ENCODE peak calls at places on chromosomes 1 and 21, in seven cellular contexts. S, N, V, I, M, T and O are unnamed samples.

GRCh38 chr1:41046347-41046775 is 24.8 kb upstream of the SLFNL1 start:
- DNase-seq in V (no peak), T (no peak), M (no peak), N (no peak), I (no peak), S (no peak), O (no peak)

GRCh38 chr21:17476006-17476405 is 36.8 kb upstream of the CXADR start:
- DNase-seq in M (no peak), S (no peak), N (no peak), I (no peak), V (no peak), T (no peak), O (no peak)

GRCh38 chr1:1361982-1362423 is 3.6 kb upstream of the MXRA8 start:
- DNase-seq in I (no peak), N (no peak), M (peak; percentile 84), S (peak; percentile 61), T (peak; percentile 83), V (peak; percentile 85), O (peak; percentile 93)

GRCh38 chr1:61139324-61140055 is 57.1 kb downstream of the NFIA start:
- DNase-seq in M (no peak), I (no peak), S (no peak), N (no peak), T (peak; percentile 98), V (peak; percentile 20), O (peak; percentile 61)

GRCh38 chr21:17612023-17612564 is 607 bp downstream of the BTG3 start:
- DNase-seq in T (peak; percentile 63), N (peak; percentile 64), I (peak; percentile 14), M (peak; percentile 60), V (peak; percentile 59), S (peak; percentile 31), O (peak; percentile 88)

GRCh38 chr1:110765640-110766335 is 91.0 kb upstream of the KCNA3 start:
- DNase-seq in N (no peak), V (peak; percentile 62), I (no peak), S (no peak), T (peak; percentile 80), M (peak; percentile 48), O (peak; percentile 38)

GRCh38 chr21:45640001-45640887 is 3.3 kb upstream of the PCBP3 start:
- DNase-seq in V (no peak), T (no peak), I (no peak), S (no peak), N (no peak), M (peak; percentile 43), O (no peak)

GRCh38 chr1:44405804-44406743 is 1.0 kb downstream of the RNF220 start:
- DNase-seq in N (peak; percentile 77), M (peak; percentile 37), I (no peak), S (peak; percentile 54), T (no peak), V (no peak), O (peak; percentile 32)

GRCh38 chr1:18908911-18909771 is 6.8 kb upstream of the ALDH4A1 start:
- DNase-seq in M (no peak), I (no peak), T (no peak), N (no peak), V (no peak), S (no peak), O (no peak)

GRCh38 chr1:89104687-89105086 is 21.2 kb downstream of the GBP2 start:
- DNase-seq in V (no peak), I (no peak), T (peak; percentile 26), S (peak; percentile 62), N (no peak), M (peak; percentile 5), O (no peak)

GRCh38 chr1:40058453-40059291 is 18.1 kb downstream of the CAP1 start:
- DNase-seq in I (no peak), M (no peak), N (no peak), V (no peak), T (no peak), S (no peak), O (peak; percentile 83)

GRCh38 chr1:22282281-22282970 is 139.5 kb upstream of the WNT4 start:
- DNase-seq in M (no peak), V (no peak), T (no peak), N (peak; percentile 38), S (no peak), I (no peak), O (no peak)

GRCh38 chr1:227370463-227371254 is 52.4 kb upstream of the CDC42BPA start:
- DNase-seq in S (no peak), V (peak; percentile 18), N (no peak), T (no peak), M (peak; percentile 22), I (no peak), O (peak; percentile 17)

GRCh38 chr1:3799976-3800685 is 3.8 kb upstream of the LRRC47 start:
- DNase-seq in I (no peak), M (no peak), S (no peak), T (peak; percentile 29), V (no peak), N (no peak), O (peak; percentile 54)

GRCh38 chr21:29678616-29679015 is 261.2 kb downstream of the GRIK1 start:
- DNase-seq in S (no peak), M (no peak), I (no peak), T (no peak), V (no peak), N (no peak), O (no peak)

GRCh38 chr1:24643362-24644346 is 552 bp downstream of the SRRM1 start:
- DNase-seq in M (peak; percentile 60), N (no peak), T (peak; percentile 43), I (no peak), V (no peak), S (no peak), O (peak; percentile 24)

GRCh38 chr1:150543500-150544143 is 5.6 kb upstream of the ADAMTSL4 start:
- DNase-seq in M (no peak), S (no peak), T (no peak), N (no peak), V (no peak), I (no peak), O (peak; percentile 28)

GRCh38 chr1:173275496-173275895 is 68.4 kb upstream of the TNFSF4 start:
- DNase-seq in T (no peak), S (no peak), N (no peak), M (no peak), V (no peak), I (no peak), O (no peak)

DNA sequence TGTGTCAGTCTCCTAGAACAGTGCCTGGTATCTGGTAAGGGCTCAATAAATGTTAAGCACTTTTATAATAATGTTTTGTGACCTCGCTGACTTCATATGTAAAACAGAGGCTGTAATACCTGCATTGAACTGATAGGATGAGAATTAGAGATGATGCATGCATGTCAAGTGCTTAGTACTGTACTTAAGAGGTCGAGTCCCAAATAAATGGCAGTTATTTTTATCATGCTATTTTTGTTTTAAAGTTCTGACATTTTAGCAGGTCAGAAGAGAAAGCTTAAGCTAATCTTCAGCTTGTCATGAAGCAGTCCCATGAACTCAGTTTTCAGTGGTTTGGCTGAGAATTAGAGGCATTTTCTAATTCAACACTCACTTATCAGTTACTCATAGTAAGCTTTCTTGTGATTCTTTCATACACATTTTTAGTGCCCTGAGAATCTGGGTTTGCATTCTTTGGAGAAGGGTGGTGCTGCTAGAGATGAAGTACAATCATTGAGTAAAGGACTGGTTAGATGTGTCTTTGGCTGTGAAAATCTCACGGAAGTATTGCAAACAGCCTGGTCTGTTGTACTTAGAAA is 75.7 kb upstream of the RAVER2 start:
- DNase-seq in T (no peak), I (no peak), S (no peak), N (no peak), V (peak; percentile 10), M (no peak), O (no peak)
- H2AK5ac ChIP-seq in T (no peak overlapping the region), I (no peak overlapping the region), S (no peak overlapping the region), N (no peak overlapping the region), V (no peak overlapping the region), M (no peak overlapping the region), O (no peak overlapping the region)

GRCh38 chr1:74452035-74452434 is 60.4 kb downstream of the LRRC53 start:
- DNase-seq in N (no peak), S (no peak), M (no peak), I (no peak), T (no peak), V (no peak), O (no peak)

GRCh38 chr1:74455390-74455789 is 57.0 kb downstream of the LRRC53 start:
- DNase-seq in N (no peak), M (no peak), T (no peak), S (no peak), V (peak; percentile 27), I (no peak), O (no peak)

DNA sequence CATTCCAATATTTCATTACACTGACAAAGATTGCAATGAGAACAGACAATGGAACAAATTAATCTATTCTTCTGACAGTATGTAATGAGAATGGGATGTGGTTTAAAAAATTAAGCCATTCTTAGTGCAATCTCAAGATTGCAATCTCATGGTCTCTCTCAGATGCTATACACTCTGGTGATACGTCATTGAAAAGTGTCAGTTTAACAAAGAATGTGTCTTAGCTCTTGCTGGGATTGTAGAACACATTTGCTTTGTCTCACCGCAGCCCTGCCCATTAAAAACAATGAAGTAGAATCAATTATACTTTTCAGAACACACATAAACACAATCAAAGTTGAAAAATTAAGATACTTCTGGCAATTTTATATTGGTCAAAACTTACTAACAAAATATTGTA is 55.1 kb downstream of the LRRC53 start:
- DNase-seq in S (no peak), M (no peak), I (no peak), V (no peak), T (no peak), N (no peak), O (no peak)
- H3K18ac ChIP-seq in S (no peak overlapping the region), M (no peak overlapping the region), I (no peak overlapping the region), V (no peak overlapping the region), T (no peak overlapping the region), N (no peak overlapping the region), O (no peak overlapping the region)

DNA sequence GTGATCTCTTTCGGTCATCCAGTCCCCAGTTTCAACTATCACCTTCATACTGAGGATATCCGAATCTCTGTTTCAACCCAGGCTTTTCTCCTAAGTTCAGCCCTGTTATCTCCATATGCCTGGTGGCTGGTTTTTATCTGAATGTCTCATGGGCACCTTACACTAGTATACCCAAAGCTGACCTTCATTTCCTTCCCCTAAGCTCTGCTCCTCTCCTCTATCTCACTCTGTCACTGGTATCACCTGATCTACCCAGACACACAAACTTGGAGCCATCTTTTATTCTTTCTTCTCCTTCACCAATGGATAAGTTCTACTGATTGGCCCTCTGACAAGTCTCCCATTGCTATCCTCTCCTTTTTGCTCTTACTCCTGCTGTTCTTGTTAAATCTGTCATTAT is 53.0 kb downstream of the LRRC71 start:
- DNase-seq in M (no peak), N (no peak), T (no peak), S (no peak), I (no peak), V (no peak), O (no peak)
- H2AK5ac ChIP-seq in M (no peak overlapping the region), N (no peak overlapping the region), T (no peak overlapping the region), S (no peak overlapping the region), I (no peak overlapping the region), V (no peak overlapping the region), O (no peak overlapping the region)

GRCh38 chr1:68223714-68224113 is 8.6 kb downstream of the WLS start:
- DNase-seq in N (no peak), S (no peak), M (no peak), I (no peak), V (no peak), T (no peak), O (no peak)

GRCh38 chr1:68218485-68218884 is 13.8 kb downstream of the WLS start:
- DNase-seq in T (peak; percentile 69), M (peak; percentile 96), N (no peak), V (no peak), I (no peak), S (peak; percentile 47), O (no peak)

GRCh38 chr1:68220420-68220819 is 11.9 kb downstream of the WLS start:
- DNase-seq in M (no peak), V (no peak), S (no peak), T (peak; percentile 55), I (no peak), N (no peak), O (no peak)

GRCh38 chr1:68221001-68221970 is 11.0 kb downstream of the WLS start:
- DNase-seq in I (no peak), M (no peak), T (peak; percentile 38), N (no peak), V (no peak), S (no peak), O (no peak)

GRCh38 chr1:68221971-68222355 is 10.4 kb downstream of the WLS start:
- DNase-seq in N (no peak), V (peak; percentile 70), S (no peak), M (no peak), T (peak; percentile 29), I (no peak), O (peak; percentile 65)
- H3K18ac ChIP-seq in N (no peak overlapping the region), V (peak overlapping the region; percentile 18), S (no peak overlapping the region), M (no peak overlapping the region), T (no peak overlapping the region), I (no peak overlapping the region), O (no peak overlapping the region)